ENCODE peak calls at places on chromosomes 13 and 19, in six cellular contexts. V, T, E, I, N and X are unnamed samples.

GRCh38 chr19:10961073-10961762 is 388 bp downstream of the SMARCA4 start:
- DNase-seq in V (no peak), T (no peak), E (no peak), I (no peak), N (peak), X (no peak)

GRCh38 chr13:29676941-29677452 is 81.5 kb upstream of the SLC7A1 start:
- DNase-seq in V (no peak), T (no peak), E (no peak), I (no peak), N (peak), X (peak)

GRCh38 chr19:40718774-40719391 is 2.0 kb downstream of the ITPKC start:
- DNase-seq in V (peak), T (peak), E (no peak), I (no peak), N (peak), X (peak)

GRCh38 chr13:112545866-112546265 is 42.1 kb downstream of the TUBGCP3 start:
- DNase-seq in V (peak), T (peak), E (no peak), I (no peak), N (peak), X (no peak)

GRCh38 chr19:36136975-36137686 is 2.7 kb upstream of the CAPNS1 start:
- DNase-seq in V (peak), T (peak), E (no peak), I (no peak), N (peak), X (peak)

GRCh38 chr19:19234220-19234816 is 22.6 kb downstream of the NCAN start:
- DNase-seq in V (no peak), T (no peak), E (no peak), I (no peak), N (no peak), X (no peak)

GRCh38 chr13:105442941-105443340 is 1092.5 kb downstream of the EFNB2 start:
- DNase-seq in V (peak), T (peak), E (no peak), I (no peak), N (peak), X (peak)

GRCh38 chr19:35752746-35753350 is 4.0 kb downstream of the HSPB6 start:
- DNase-seq in V (no peak), T (no peak), E (no peak), I (no peak), N (no peak), X (no peak)

GRCh38 chr19:17236831-17237543 is 8.7 kb downstream of the NR2F6 start:
- DNase-seq in V (no peak), T (no peak), E (no peak), I (no peak), N (no peak), X (no peak)

GRCh38 chr13:19864018-19864338 is 529 bp upstream of the ZMYM5 start:
- DNase-seq in V (peak), T (peak), E (peak), I (peak), N (peak), X (peak)

GRCh38 chr13:29131881-29132668 is 311.9 kb downstream of the MTUS2 start:
- DNase-seq in V (no peak), T (no peak), E (no peak), I (no peak), N (no peak), X (no peak)

GRCh38 chr13:19794552-19795143 is 11.9 kb upstream of the PSPC1 start:
- DNase-seq in V (no peak), T (no peak), E (no peak), I (no peak), N (no peak), X (no peak)

GRCh38 chr19:36207605-36208252 is 6.7 kb downstream of the ZNF565 start:
- DNase-seq in V (no peak), T (no peak), E (no peak), I (no peak), N (no peak), X (no peak)

GRCh38 chr13:36332986-36333385 is 13.2 kb downstream of the SPART start:
- DNase-seq in V (peak), T (peak), E (no peak), I (no peak), N (peak), X (no peak)

GRCh38 chr13:31885994-31886393 is 145.6 kb upstream of the FRY start:
- DNase-seq in V (no peak), T (peak), E (no peak), I (no peak), N (peak), X (no peak)

GRCh38 chr19:30857388-30857787 is 485.2 kb downstream of the ZNF536 start:
- DNase-seq in V (no peak), T (no peak), E (no peak), I (no peak), N (no peak), X (no peak)

GRCh38 chr13:27997904-27998522 is 9.5 kb upstream of the URAD start:
- DNase-seq in V (no peak), T (peak), E (no peak), I (no peak), N (peak), X (peak)

GRCh38 chr13:99288069-99288468 is 19.1 kb downstream of the GPR183 start:
- DNase-seq in V (no peak), T (no peak), E (no peak), I (no peak), N (no peak), X (no peak)

GRCh38 chr13:64928704-64929499 is 2301.2 kb downstream of the PCDH9 start:
- DNase-seq in V (peak), T (peak), E (no peak), I (no peak), N (peak), X (peak)

GRCh38 chr19:45215391-45216191 is 29.6 kb downstream of the EXOC3L2 start:
- DNase-seq in V (no peak), T (no peak), E (no peak), I (no peak), N (no peak), X (no peak)

GRCh38 chr13:74136089-74136658 is 2.0 kb upstream of the KLF12 start:
- DNase-seq in V (peak), T (peak), E (no peak), I (peak), N (peak), X (no peak)

GRCh38 chr13:82615043-82615442 is 1267.2 kb downstream of the SLITRK1 start:
- DNase-seq in V (no peak), T (no peak), E (no peak), I (no peak), N (peak), X (no peak)

GRCh38 chr13:74771964-74772363 is 637.8 kb upstream of the KLF12 start:
- DNase-seq in V (peak), T (peak), E (no peak), I (no peak), N (peak), X (no peak)

GRCh38 chr13:74067818-74068217 is 66.4 kb downstream of the KLF12 start:
- DNase-seq in V (no peak), T (peak), E (no peak), I (no peak), N (peak), X (no peak)

GRCh38 chr13:113275387-113275786 is 21.7 kb upstream of the LAMP1 start:
- DNase-seq in V (peak), T (peak), E (no peak), I (no peak), N (peak), X (peak)

GRCh38 chr13:53821632-53822031 is 793.0 kb downstream of the OLFM4 start:
- DNase-seq in V (no peak), T (no peak), E (no peak), I (no peak), N (no peak), X (no peak)

GRCh38 chr13:99386495-99386894 is 79.3 kb upstream of the GPR183 start:
- DNase-seq in V (no peak), T (no peak), E (no peak), I (no peak), N (no peak), X (no peak)

GRCh38 chr13:24185591-24186232 is 25.2 kb downstream of the SPATA13 start:
- DNase-seq in V (no peak), T (peak), E (no peak), I (no peak), N (peak), X (peak)

GRCh38 chr13:39102981-39103490 is 64.8 kb downstream of the NHLRC3 start:
- DNase-seq in V (no peak), T (no peak), E (no peak), I (no peak), N (no peak), X (no peak)

GRCh38 chr19:18291019-18291524 is 9.7 kb upstream of the JUND start:
- DNase-seq in V (no peak), T (no peak), E (no peak), I (peak), N (no peak), X (no peak)

GRCh38 chr19:45924891-45925447 is 10.4 kb upstream of the NANOS2 start:
- DNase-seq in V (no peak), T (no peak), E (no peak), I (no peak), N (no peak), X (no peak)